ENCODE peak calls at places on chromosome 5, in ten cellular contexts. N, G, W, F, R, H, Q, S, L and V are unnamed samples.

GRCh38 chr5:5335708-5336211 is 86.7 kb upstream of the ICE1 start:
- DNase-seq in N (no peak), G (peak; percentile 24), W (peak; percentile 84), F (peak; percentile 41), R (peak; percentile 55), H (peak; percentile 32), Q (no peak), S (no peak), L (no peak), V (no peak)

GRCh38 chr5:171264842-171265241 is 44.2 kb upstream of the TLX3 start:
- DNase-seq in N (no peak), G (no peak), W (no peak), F (no peak), R (no peak), H (no peak), Q (no peak), S (no peak), L (no peak), V (no peak)

GRCh38 chr5:108541816-108542215 is 159.9 kb upstream of the FBXL17 start:
- DNase-seq in N (no peak), G (no peak), W (no peak), F (no peak), R (no peak), H (no peak), Q (no peak), S (no peak), L (no peak), V (no peak)

GRCh38 chr5:54851449-54851848 is 133.9 kb downstream of the ESM1 start:
- DNase-seq in N (no peak), G (no peak), W (no peak), F (no peak), R (no peak), H (no peak), Q (no peak), S (no peak), L (no peak), V (no peak)

GRCh38 chr5:178515776-178516561 is 74.2 kb downstream of the COL23A1 start:
- DNase-seq in N (no peak), G (no peak), W (no peak), F (no peak), R (no peak), H (no peak), Q (no peak), S (no peak), L (no peak), V (no peak)

GRCh38 chr5:159975462-159976019 is 33.4 kb upstream of the TTC1 start:
- DNase-seq in N (no peak), G (peak; percentile 61), W (peak; percentile 89), F (peak; percentile 73), R (peak; percentile 29), H (peak; percentile 99), Q (no peak), S (peak; percentile 48), L (no peak), V (no peak)

GRCh38 chr5:132871459-132871858 is 2.0 kb upstream of the LEAP2 start:
- DNase-seq in N (no peak), G (no peak), W (no peak), F (no peak), R (no peak), H (no peak), Q (no peak), S (no peak), L (no peak), V (no peak)

GRCh38 chr5:157612071-157612476 is 36.5 kb upstream of the ADAM19 start:
- DNase-seq in N (no peak), G (no peak), W (no peak), F (no peak), R (peak; percentile 75), H (no peak), Q (no peak), S (no peak), L (no peak), V (no peak)

GRCh38 chr5:41721521-41721920 is 148.7 kb downstream of the OXCT1 start:
- DNase-seq in N (no peak), G (no peak), W (no peak), F (no peak), R (no peak), H (peak; percentile 1), Q (no peak), S (no peak), L (no peak), V (no peak)

GRCh38 chr5:123487298-123487697 is 24.7 kb upstream of the CSNK1G3 start:
- DNase-seq in N (peak; percentile 12), G (no peak), W (peak; percentile 17), F (no peak), R (no peak), H (peak; percentile 61), Q (no peak), S (no peak), L (no peak), V (no peak)

GRCh38 chr5:81800797-81801196 is 49.9 kb upstream of the SSBP2 start:
- DNase-seq in N (no peak), G (no peak), W (no peak), F (no peak), R (no peak), H (no peak), Q (no peak), S (peak; percentile 56), L (no peak), V (no peak)

GRCh38 chr5:39331993-39332392 is 32.3 kb downstream of the C9 start:
- DNase-seq in N (no peak), G (no peak), W (no peak), F (no peak), R (no peak), H (peak; percentile 2), Q (no peak), S (no peak), L (no peak), V (no peak)

GRCh38 chr5:68557162-68557936 is 341.8 kb downstream of the PIK3R1 start:
- DNase-seq in N (no peak), G (no peak), W (no peak), F (no peak), R (no peak), H (peak; percentile 44), Q (no peak), S (no peak), L (no peak), V (no peak)

GRCh38 chr5:150404121-150404990 is 8.4 kb downstream of the CD74 start:
- DNase-seq in N (no peak), G (no peak), W (no peak), F (no peak), R (no peak), H (no peak), Q (no peak), S (no peak), L (no peak), V (no peak)

GRCh38 chr5:123455640-123456039 is 32.4 kb upstream of the CEP120 start:
- DNase-seq in N (no peak), G (no peak), W (no peak), F (no peak), R (no peak), H (no peak), Q (no peak), S (no peak), L (no peak), V (no peak)

GRCh38 chr5:179268399-179268952 is 76.8 kb downstream of the ADAMTS2 start:
- DNase-seq in N (no peak), G (peak; percentile 1), W (no peak), F (no peak), R (no peak), H (no peak), Q (no peak), S (no peak), L (no peak), V (no peak)

GRCh38 chr5:55737793-55738192 is at the start of gene DDX4:
- DNase-seq in N (no peak), G (no peak), W (no peak), F (no peak), R (no peak), H (no peak), Q (no peak), S (no peak), L (no peak), V (no peak)

GRCh38 chr5:2872676-2873075 is 121.2 kb upstream of the IRX2 start:
- DNase-seq in N (no peak), G (no peak), W (no peak), F (no peak), R (no peak), H (no peak), Q (peak; percentile 27), S (no peak), L (no peak), V (no peak)

GRCh38 chr5:80147119-80147815 is 108.6 kb downstream of the SERINC5 start:
- DNase-seq in N (no peak), G (no peak), W (no peak), F (no peak), R (no peak), H (no peak), Q (no peak), S (no peak), L (no peak), V (no peak)

GRCh38 chr5:176773408-176774035 is 36.8 kb upstream of the UNC5A start:
- DNase-seq in N (no peak), G (no peak), W (no peak), F (no peak), R (no peak), H (no peak), Q (peak; percentile 34), S (no peak), L (no peak), V (no peak)

GRCh38 chr5:74352256-74352655 is 288.3 kb downstream of the ENC1 start:
- DNase-seq in N (no peak), G (no peak), W (no peak), F (no peak), R (no peak), H (no peak), Q (no peak), S (no peak), L (no peak), V (no peak)

GRCh38 chr5:54785729-54786548 is 199.5 kb downstream of the ESM1 start:
- DNase-seq in N (no peak), G (peak; percentile 57), W (peak; percentile 39), F (no peak), R (no peak), H (no peak), Q (no peak), S (no peak), L (no peak), V (peak; percentile 63)

GRCh38 chr5:151643385-151643784 is 43.3 kb downstream of the SPARC start:
- DNase-seq in N (no peak), G (no peak), W (no peak), F (no peak), R (no peak), H (no peak), Q (no peak), S (no peak), L (no peak), V (no peak)